ENCODE peak calls at places on chromosomes 5 and 9, in six cellular contexts. B, K, T, N, M and V are unnamed samples.

GRCh38 chr5:652023-652515 is 39.9 kb downstream of the CEP72 start:
- DNase-seq in B (no peak), K (no peak), T (no peak), N (no peak), M (no peak), V (no peak)

GRCh38 chr5:97986069-97986468 is 787.4 kb upstream of the RGMB start:
- DNase-seq in B (peak; percentile 48), K (peak; percentile 7), T (no peak), N (no peak), M (no peak), V (no peak)

GRCh38 chr5:16883801-16884200 is 52.3 kb downstream of the MYO10 start:
- DNase-seq in B (no peak), K (no peak), T (no peak), N (no peak), M (no peak), V (no peak)

GRCh38 chr5:74516217-74516636 is 124.3 kb downstream of the ENC1 start:
- DNase-seq in B (peak; percentile 44), K (peak; percentile 34), T (peak; percentile 61), N (no peak), M (no peak), V (no peak)

GRCh38 chr5:154566146-154566680 is 88.2 kb upstream of the HAND1 start:
- DNase-seq in B (no peak), K (no peak), T (no peak), N (no peak), M (no peak), V (no peak)

GRCh38 chr9:35960029-35960655 is 2.2 kb upstream of the OR2S2 start:
- DNase-seq in B (no peak), K (no peak), T (no peak), N (no peak), M (no peak), V (no peak)

GRCh38 chr5:117945261-117945660 is 1043.1 kb downstream of the DTWD2 start:
- DNase-seq in B (no peak), K (no peak), T (no peak), N (no peak), M (no peak), V (no peak)

GRCh38 chr9:136012651-136013050 is 51.5 kb upstream of the UBAC1 start:
- DNase-seq in B (no peak), K (no peak), T (no peak), N (no peak), M (no peak), V (peak; percentile 19)

GRCh38 chr9:22208846-22209585 is 199.9 kb upstream of the CDKN2B start:
- DNase-seq in B (no peak), K (no peak), T (no peak), N (no peak), M (no peak), V (no peak)

GRCh38 chr5:158492850-158493249 is 606.9 kb downstream of the EBF1 start:
- DNase-seq in B (no peak), K (no peak), T (no peak), N (no peak), M (no peak), V (no peak)

GRCh38 chr5:145347026-145347616 is 488.0 kb downstream of the PRELID2 start:
- DNase-seq in B (peak; percentile 36), K (no peak), T (peak; percentile 9), N (no peak), M (no peak), V (no peak)

GRCh38 chr5:111372799-111373198 is 139.5 kb downstream of the STARD4 start:
- DNase-seq in B (no peak), K (no peak), T (no peak), N (no peak), M (no peak), V (no peak)

GRCh38 chr5:171029401-171029800 is 167.6 kb downstream of the RANBP17 start:
- DNase-seq in B (no peak), K (no peak), T (no peak), N (no peak), M (no peak), V (no peak)

GRCh38 chr5:139263431-139263975 is 30.0 kb upstream of the MATR3 start:
- DNase-seq in B (no peak), K (no peak), T (no peak), N (peak; percentile 44), M (no peak), V (no peak)

GRCh38 chr5:142053434-142054253 is 40.8 kb upstream of the GNPDA1 start:
- DNase-seq in B (no peak), K (no peak), T (no peak), N (no peak), M (no peak), V (no peak)

GRCh38 chr5:32168460-32169033 is 5.6 kb downstream of the GOLPH3 start:
- DNase-seq in B (no peak), K (no peak), T (no peak), N (no peak), M (no peak), V (no peak)

GRCh38 chr5:136295914-136296313 is 69.4 kb downstream of the TRPC7 start:
- DNase-seq in B (no peak), K (no peak), T (no peak), N (no peak), M (no peak), V (no peak)

GRCh38 chr9:959914-960313 is 16.5 kb upstream of the DMRT3 start:
- DNase-seq in B (no peak), K (no peak), T (no peak), N (no peak), M (no peak), V (no peak)

GRCh38 chr9:17480966-17481365 is 97.9 kb upstream of the SH3GL2 start:
- DNase-seq in B (no peak), K (no peak), T (no peak), N (no peak), M (no peak), V (peak; percentile 7)

GRCh38 chr5:146947181-146947941 is 68.8 kb upstream of the PPP2R2B start:
- DNase-seq in B (peak; percentile 62), K (no peak), T (no peak), N (peak; percentile 16), M (no peak), V (peak; percentile 26)

GRCh38 chr5:83577036-83577636 is 105.6 kb downstream of the VCAN start:
- DNase-seq in B (no peak), K (no peak), T (peak; percentile 91), N (no peak), M (no peak), V (no peak)

GRCh38 chr9:99299214-99300102 is 77.4 kb downstream of the SEC61B start:
- DNase-seq in B (no peak), K (no peak), T (peak; percentile 7), N (no peak), M (no peak), V (no peak)

GRCh38 chr5:145981612-145982571 is 45.5 kb downstream of the SH3RF2 start:
- DNase-seq in B (no peak), K (no peak), T (peak; percentile 79), N (no peak), M (no peak), V (no peak)

GRCh38 chr9:133102190-133103021 is 18.6 kb downstream of the RALGDS start:
- DNase-seq in B (no peak), K (no peak), T (no peak), N (no peak), M (no peak), V (no peak)

GRCh38 chr5:172872997-172873491 is 39.0 kb downstream of the ERGIC1 start:
- DNase-seq in B (no peak), K (no peak), T (no peak), N (no peak), M (no peak), V (no peak)
- TF ChIP-seq CREB1 in B (no peak), K (no peak), T (no peak), N (no peak), M (no peak), V (no peak)

DNA sequence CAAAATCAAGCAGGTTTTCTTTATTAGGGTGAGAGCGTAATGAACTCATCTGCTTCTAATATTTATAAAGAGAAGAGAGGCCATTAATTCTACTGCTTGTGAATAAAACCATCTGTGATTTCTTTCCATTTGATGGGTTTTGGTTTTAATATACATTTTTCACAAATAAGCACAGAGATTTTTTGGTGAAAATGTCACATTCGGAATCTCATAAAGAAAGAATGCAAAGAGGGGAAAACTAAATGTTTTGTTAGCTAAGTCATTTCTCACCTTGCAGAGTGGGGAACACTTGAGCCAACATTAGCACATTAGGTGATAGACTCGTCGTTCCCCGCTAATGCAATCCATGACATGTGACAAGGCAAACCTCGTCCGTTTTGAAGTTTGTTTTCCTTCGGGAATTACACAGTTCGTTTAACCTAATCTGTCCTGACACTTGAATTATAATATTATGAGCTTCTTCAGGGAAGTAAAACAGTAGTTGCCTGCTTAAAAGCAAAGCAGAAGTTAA is 95.9 kb upstream of the LMX1B start:
- DNase-seq in B (no peak), K (no peak), T (no peak), N (no peak), M (no peak), V (no peak)
- TF ChIP-seq CREB1 in B (no peak), K (no peak), T (no peak), N (no peak), M (no peak), V (no peak)

DNA sequence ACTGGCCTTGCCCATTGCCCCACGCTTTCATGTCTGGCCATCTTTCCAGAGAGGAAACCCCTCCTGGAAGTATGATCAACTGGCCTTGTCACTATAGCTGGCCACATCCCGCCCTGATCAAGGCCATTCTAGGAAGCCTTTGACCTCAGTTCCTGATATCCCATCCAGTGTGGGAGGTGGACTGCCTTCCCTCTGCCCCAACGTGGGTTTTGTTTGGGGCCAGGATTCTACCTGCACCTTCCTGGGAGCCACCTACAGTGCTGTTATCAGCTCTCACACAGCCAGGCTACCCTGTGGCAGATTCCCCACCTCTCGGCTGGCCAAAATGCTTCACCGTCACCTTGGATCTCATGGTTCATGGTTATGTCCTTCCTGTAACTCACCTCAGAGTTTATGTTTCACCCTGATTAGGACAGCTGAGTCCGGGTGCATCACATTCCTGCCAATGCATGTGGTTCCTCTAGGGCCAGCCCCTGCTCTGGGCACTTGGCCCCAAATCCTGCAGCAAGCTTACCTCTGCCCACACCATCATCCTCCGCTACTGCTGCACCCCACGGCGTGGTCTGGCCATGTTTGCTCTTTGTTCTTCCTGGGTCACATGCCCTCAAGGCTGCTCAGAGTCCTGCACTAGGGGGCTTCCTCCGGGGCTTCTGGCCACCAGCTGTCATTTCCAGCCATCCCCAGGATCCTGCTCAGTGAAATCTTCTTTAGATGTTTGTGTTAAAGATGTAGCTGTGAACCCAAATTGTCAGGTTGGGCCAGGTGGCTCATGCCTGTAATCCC is 24.2 kb upstream of the S1PR3 start:
- DNase-seq in B (no peak), K (no peak), T (no peak), N (no peak), M (no peak), V (no peak)
- TF ChIP-seq CREB1 in B (no peak), K (no peak), T (no peak), N (no peak), M (no peak), V (no peak)

DNA sequence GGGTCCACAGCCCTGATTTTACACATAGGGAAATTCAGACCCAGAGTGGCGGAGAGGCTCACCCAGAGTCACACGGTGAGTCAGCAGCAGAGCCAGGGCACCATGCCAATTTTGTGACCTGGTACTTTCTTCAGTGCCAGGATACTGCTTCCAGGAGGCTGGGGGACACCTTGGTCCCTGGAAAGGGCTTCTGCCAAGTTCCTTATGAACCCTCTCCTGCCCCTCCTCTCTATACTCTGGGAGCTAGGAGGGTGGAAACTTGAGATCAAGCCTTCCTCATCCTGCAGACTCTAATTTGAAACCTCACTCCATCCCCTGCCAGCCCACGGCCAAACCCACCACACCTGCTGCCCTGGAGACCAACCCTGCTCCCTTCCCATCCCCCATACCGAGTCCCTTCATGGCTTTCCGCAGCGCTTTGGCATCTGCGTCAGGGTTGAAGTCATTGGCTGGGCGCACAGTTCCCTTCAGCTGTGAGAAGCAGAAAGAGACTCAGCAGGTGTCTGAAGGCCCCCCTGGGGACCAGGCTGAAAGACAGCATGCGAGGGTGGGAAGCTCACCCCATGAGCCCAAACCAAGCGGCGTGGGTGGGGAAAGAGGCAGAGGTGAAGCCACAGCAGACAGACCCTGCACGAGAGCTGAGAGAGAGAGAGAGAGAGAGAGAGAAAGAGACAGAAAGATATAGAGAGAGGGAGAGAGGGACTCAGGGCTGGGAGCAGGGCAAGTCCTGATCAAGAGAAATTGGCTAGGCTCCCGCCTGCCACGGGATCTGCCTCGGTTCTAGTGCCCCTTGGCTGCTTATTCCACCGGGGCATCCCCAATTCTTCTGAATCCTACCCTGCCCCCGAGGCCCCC is 33.5 kb downstream of the ANXA6 start:
- DNase-seq in B (no peak), K (no peak), T (no peak), N (no peak), M (peak; percentile 88), V (no peak)
- TF ChIP-seq CREB1 in B (no peak), K (no peak), T (no peak), N (no peak), M (peak; percentile 85), V (no peak)